ENCODE peak calls at places on chromosomes 4 and X, in seven cellular contexts. T is endodermal cell; H is HFFc6; D is mammary epithelial cell; P is HL-60; W is PC-3; U is activated CD8-positive, alpha-beta T cell treated with anti-CD3 and anti-CD28 coated beads for 36 hours. M is an unnamed sample.

GRCh38 chrX:72276478-72276953 is 532 bp downstream of the RPS4X start:
- DNase-seq in T (no peak), H (no peak), D (no peak), P (no peak), W (no peak), U (no peak), M (no peak)

GRCh38 chrX:119004920-119005524 is 30.6 kb downstream of the LONRF3 start:
- DNase-seq in T (peak; percentile 87), H (peak; percentile 16), D (peak; percentile 14), P (no peak), W (peak; percentile 62), U (peak; percentile 54), M (peak; percentile 63)

GRCh38 chrX:120732461-120732860 is 102.6 kb upstream of the C1GALT1C1 start:
- DNase-seq in T (no peak), H (no peak), D (no peak), P (no peak), W (peak; percentile 73), U (no peak), M (no peak)

GRCh38 chrX:17521871-17522693 is 147.1 kb downstream of the NHS start:
- DNase-seq in T (peak; percentile 82), H (no peak), D (peak; percentile 57), P (no peak), W (peak; percentile 69), U (no peak), M (no peak)

GRCh38 chr4:8580321-8581093 is at the start of gene GPR78:
- DNase-seq in T (peak; percentile 98), H (no peak), D (peak; percentile 29), P (no peak), W (peak; percentile 20), U (peak; percentile 60), M (peak; percentile 69)

GRCh38 chrX:111180750-111181240 is 84.8 kb downstream of the PAK3 start:
- DNase-seq in T (no peak), H (no peak), D (no peak), P (no peak), W (no peak), U (no peak), M (no peak)

GRCh38 chrX:154775611-154776349 is 13.1 kb downstream of the DKC1 start:
- DNase-seq in T (no peak), H (no peak), D (peak; percentile 23), P (no peak), W (peak; percentile 13), U (peak; percentile 57), M (no peak)

GRCh38 chr4:70713453-70714026 is 8.2 kb upstream of the RUFY3 start:
- DNase-seq in T (peak; percentile 85), H (no peak), D (no peak), P (no peak), W (no peak), U (no peak), M (no peak)

GRCh38 chr4:8652181-8653078 is 59.9 kb downstream of the CPZ start:
- DNase-seq in T (peak; percentile 44), H (no peak), D (no peak), P (no peak), W (no peak), U (no peak), M (no peak)

GRCh38 chr4:122234686-122235085 is 82.6 kb downstream of the BLTP1 start:
- DNase-seq in T (no peak), H (no peak), D (no peak), P (no peak), W (no peak), U (no peak), M (no peak)

GRCh38 chrX:39450578-39450977 is 647.2 kb downstream of the BCOR start:
- DNase-seq in T (no peak), H (no peak), D (no peak), P (no peak), W (no peak), U (no peak), M (no peak)

GRCh38 chrX:47239898-47240545 is 7.2 kb downstream of the USP11 start:
- DNase-seq in T (no peak), H (no peak), D (no peak), P (no peak), W (no peak), U (no peak), M (no peak)

GRCh38 chr4:147808447-147808846 is 76.6 kb downstream of the ARHGAP10 start:
- DNase-seq in T (no peak), H (no peak), D (no peak), P (no peak), W (no peak), U (no peak), M (no peak)

GRCh38 chr4:145881991-145882390 is 56.6 kb downstream of the ZNF827 start:
- DNase-seq in T (no peak), H (no peak), D (peak; percentile 94), P (no peak), W (no peak), U (peak; percentile 9), M (no peak)

GRCh38 chr4:86730310-86730709 is 118.9 kb downstream of the SLC10A6 start:
- DNase-seq in T (peak; percentile 65), H (no peak), D (no peak), P (no peak), W (no peak), U (no peak), M (no peak)

GRCh38 chr4:37983951-37984350 is 23.8 kb downstream of the PTTG2 start:
- DNase-seq in T (no peak), H (peak; percentile 31), D (no peak), P (no peak), W (peak; percentile 33), U (no peak), M (no peak)

GRCh38 chr4:38694330-38694729 is 30.3 kb downstream of the KLF3 start:
- DNase-seq in T (no peak), H (no peak), D (no peak), P (no peak), W (no peak), U (no peak), M (no peak)

GRCh38 chr4:147137280-147137679 is 191.6 kb upstream of the TTC29 start:
- DNase-seq in T (peak; percentile 67), H (no peak), D (no peak), P (no peak), W (no peak), U (no peak), M (no peak)

DNA sequence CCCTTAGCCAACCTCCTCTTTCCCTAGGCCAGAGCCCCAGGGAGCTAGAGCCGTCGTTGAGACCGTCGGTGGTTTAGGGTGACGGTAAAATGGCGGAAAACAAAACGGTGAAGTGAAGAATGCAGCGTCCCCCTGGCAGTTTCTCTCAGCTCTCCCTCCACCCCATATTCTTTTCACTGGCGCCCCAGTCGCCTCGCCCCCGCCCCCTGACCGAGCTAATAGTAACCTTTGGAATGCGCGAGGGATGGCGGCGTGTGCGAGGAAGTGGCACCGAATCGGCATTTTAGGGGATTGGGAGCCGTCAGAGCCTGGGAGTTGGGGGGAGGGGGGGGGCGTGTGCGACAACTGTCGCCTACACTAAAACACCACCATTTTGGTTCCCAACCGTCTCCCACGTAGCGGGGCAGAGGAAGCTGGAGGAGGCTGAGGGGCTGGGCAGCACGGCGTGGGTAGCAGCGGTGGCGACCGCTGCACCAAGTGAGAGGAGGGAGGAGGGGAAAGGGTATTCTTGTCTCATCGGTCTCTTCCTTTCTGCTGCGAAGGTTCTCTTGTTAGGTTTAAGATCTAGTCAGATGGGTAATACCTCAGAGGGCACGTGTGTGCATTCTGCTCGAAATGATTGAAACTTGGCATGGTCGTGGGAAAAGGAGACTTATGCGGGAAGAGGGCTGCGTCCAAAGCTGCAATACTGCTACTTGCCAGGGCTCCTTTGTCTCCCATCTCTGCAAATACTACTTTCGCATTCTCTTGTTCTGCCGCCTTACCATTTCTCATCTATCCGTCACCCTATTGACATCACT is 820 bp downstream of the ZNF711 start:
- DNase-seq in T (peak; percentile 55), H (no peak), D (peak; percentile 2), P (no peak), W (no peak), U (peak; percentile 6), M (peak; percentile 14)
- TF ChIP-seq CTCF in T (no peak), H (no peak), D (no peak), P (no peak), W (no peak), U (no peak), M (no peak)

GRCh38 chr4:153645183-153645582 is 38.9 kb upstream of the TLR2 start:
- DNase-seq in T (no peak), H (no peak), D (no peak), P (peak; percentile 47), W (no peak), U (peak; percentile 39), M (no peak)

GRCh38 chr4:153647975-153648374 is 36.1 kb upstream of the TLR2 start:
- DNase-seq in T (no peak), H (no peak), D (no peak), P (no peak), W (no peak), U (no peak), M (no peak)

GRCh38 chr4:153651961-153652784 is 31.9 kb upstream of the TLR2 start:
- DNase-seq in T (no peak), H (no peak), D (peak; percentile 89), P (no peak), W (peak; percentile 77), U (no peak), M (no peak)

GRCh38 chr4:153651041-153651960 is 32.8 kb upstream of the TLR2 start:
- DNase-seq in T (no peak), H (no peak), D (peak; percentile 43), P (peak; percentile 88), W (peak; percentile 28), U (peak; percentile 76), M (no peak)

GRCh38 chr4:153649572-153649991 is 34.5 kb upstream of the TLR2 start:
- DNase-seq in T (no peak), H (no peak), D (peak; percentile 61), P (no peak), W (peak; percentile 62), U (peak; percentile 28), M (no peak)
- TF ChIP-seq CTCF in T (peak; percentile 78), H (peak; percentile 63), D (peak; percentile 17), P (no peak), W (peak; percentile 48), U (peak; percentile 47), M (peak; percentile 22)

GRCh38 chrX:48937065-48937907 is 18.5 kb upstream of the PIM2 start:
- DNase-seq in T (peak; percentile 64), H (no peak), D (no peak), P (peak; percentile 63), W (no peak), U (peak; percentile 95), M (peak; percentile 70)
- TF ChIP-seq CTCF in T (peak; percentile 69), H (no peak), D (no peak), P (no peak), W (no peak), U (peak; percentile 41), M (peak; percentile 28)

GRCh38 chrX:125711103-125711502 is 391.4 kb downstream of the TEX13C start:
- DNase-seq in T (no peak), H (no peak), D (no peak), P (no peak), W (no peak), U (no peak), M (no peak)

GRCh38 chrX:125710403-125711062 is 390.9 kb downstream of the TEX13C start:
- DNase-seq in T (no peak), H (no peak), D (no peak), P (no peak), W (no peak), U (no peak), M (no peak)

GRCh38 chrX:125713633-125714032 is 394.0 kb downstream of the TEX13C start:
- DNase-seq in T (no peak), H (no peak), D (no peak), P (no peak), W (no peak), U (no peak), M (no peak)

GRCh38 chrX:125709074-125709473 is 389.4 kb downstream of the TEX13C start:
- DNase-seq in T (no peak), H (no peak), D (no peak), P (no peak), W (no peak), U (no peak), M (no peak)

GRCh38 chrX:125709532-125709931 is 389.9 kb downstream of the TEX13C start:
- DNase-seq in T (no peak), H (no peak), D (no peak), P (no peak), W (no peak), U (no peak), M (no peak)
- TF ChIP-seq CTCF in T (no peak), H (no peak), D (no peak), P (no peak), W (no peak), U (no peak), M (no peak)

M was measured in GM10248.